ENCODE peak calls at places on chromosomes 12 and 14, in nine cellular contexts. One of them, this sample, is unnamed.

GRCh38 chr12:118645219-118645618 is 268.9 kb downstream of the SUDS3 start:
- DNase-seq in pancreas: no peak
- DNase-seq in Peyer's patch: no peak
- DNase-seq in HFFc6: no peak
- DNase-seq in AG04449: no peak
- DNase-seq in OCI-LY7: peak
- DNase-seq in left ventricle myocardium inferior: peak
- DNase-seq in GM20000: no peak
- DNase-seq in astrocyte of the spinal cord: no peak
- DNase-seq in this sample: no peak

GRCh38 chr14:86912689-86913088 is 1080.3 kb downstream of the GALC start:
- DNase-seq in pancreas: no peak
- DNase-seq in Peyer's patch: no peak
- DNase-seq in HFFc6: no peak
- DNase-seq in AG04449: no peak
- DNase-seq in OCI-LY7: no peak
- DNase-seq in left ventricle myocardium inferior: no peak
- DNase-seq in GM20000: no peak
- DNase-seq in astrocyte of the spinal cord: no peak
- DNase-seq in this sample: no peak

GRCh38 chr14:71096947-71097346 is 189.7 kb downstream of the PCNX1 start:
- DNase-seq in pancreas: no peak
- DNase-seq in Peyer's patch: no peak
- DNase-seq in HFFc6: no peak
- DNase-seq in AG04449: no peak
- DNase-seq in OCI-LY7: no peak
- DNase-seq in left ventricle myocardium inferior: no peak
- DNase-seq in GM20000: no peak
- DNase-seq in astrocyte of the spinal cord: no peak
- DNase-seq in this sample: no peak

GRCh38 chr12:125983784-125984510 is 918.7 kb downstream of the AACS start:
- DNase-seq in pancreas: peak
- DNase-seq in Peyer's patch: no peak
- DNase-seq in HFFc6: no peak
- DNase-seq in AG04449: no peak
- DNase-seq in OCI-LY7: no peak
- DNase-seq in left ventricle myocardium inferior: no peak
- DNase-seq in GM20000: no peak
- DNase-seq in astrocyte of the spinal cord: peak
- DNase-seq in this sample: no peak

GRCh38 chr12:122063691-122064033 is 14.9 kb upstream of the MLXIP start:
- DNase-seq in pancreas: peak
- DNase-seq in Peyer's patch: no peak
- DNase-seq in HFFc6: no peak
- DNase-seq in AG04449: no peak
- DNase-seq in OCI-LY7: no peak
- DNase-seq in left ventricle myocardium inferior: no peak
- DNase-seq in GM20000: no peak
- DNase-seq in astrocyte of the spinal cord: no peak
- DNase-seq in this sample: no peak

GRCh38 chr14:73723799-73724621 is 9.8 kb upstream of the PNMA1 start:
- DNase-seq in pancreas: no peak
- DNase-seq in Peyer's patch: peak
- DNase-seq in HFFc6: peak
- DNase-seq in AG04449: peak
- DNase-seq in OCI-LY7: no peak
- DNase-seq in left ventricle myocardium inferior: peak
- DNase-seq in GM20000: no peak
- DNase-seq in astrocyte of the spinal cord: peak
- DNase-seq in this sample: peak

GRCh38 chr14:55005071-55005470 is 21.8 kb downstream of the WDHD1 start:
- DNase-seq in pancreas: no peak
- DNase-seq in Peyer's patch: no peak
- DNase-seq in HFFc6: peak
- DNase-seq in AG04449: peak
- DNase-seq in OCI-LY7: no peak
- DNase-seq in left ventricle myocardium inferior: no peak
- DNase-seq in GM20000: no peak
- DNase-seq in astrocyte of the spinal cord: no peak
- DNase-seq in this sample: no peak

GRCh38 chr12:96810057-96810456 is 97.0 kb upstream of the NEDD1 start:
- DNase-seq in pancreas: no peak
- DNase-seq in Peyer's patch: no peak
- DNase-seq in HFFc6: no peak
- DNase-seq in AG04449: no peak
- DNase-seq in OCI-LY7: no peak
- DNase-seq in left ventricle myocardium inferior: no peak
- DNase-seq in GM20000: no peak
- DNase-seq in astrocyte of the spinal cord: peak
- DNase-seq in this sample: no peak

GRCh38 chr14:32934891-32935633 is 3.6 kb upstream of the NPAS3 start:
- DNase-seq in pancreas: no peak
- DNase-seq in Peyer's patch: no peak
- DNase-seq in HFFc6: no peak
- DNase-seq in AG04449: no peak
- DNase-seq in OCI-LY7: no peak
- DNase-seq in left ventricle myocardium inferior: no peak
- DNase-seq in GM20000: peak
- DNase-seq in astrocyte of the spinal cord: no peak
- DNase-seq in this sample: peak

GRCh38 chr14:68630081-68630571 is 162.7 kb downstream of the ZFP36L1 start:
- DNase-seq in pancreas: no peak
- DNase-seq in Peyer's patch: no peak
- DNase-seq in HFFc6: no peak
- DNase-seq in AG04449: no peak
- DNase-seq in OCI-LY7: no peak
- DNase-seq in left ventricle myocardium inferior: no peak
- DNase-seq in GM20000: no peak
- DNase-seq in astrocyte of the spinal cord: no peak
- DNase-seq in this sample: no peak

GRCh38 chr14:31969371-31969770 is 107.7 kb upstream of the ARHGAP5 start:
- DNase-seq in pancreas: no peak
- DNase-seq in Peyer's patch: no peak
- DNase-seq in HFFc6: no peak
- DNase-seq in AG04449: no peak
- DNase-seq in OCI-LY7: no peak
- DNase-seq in left ventricle myocardium inferior: no peak
- DNase-seq in GM20000: no peak
- DNase-seq in astrocyte of the spinal cord: no peak
- DNase-seq in this sample: no peak

GRCh38 chr12:26809611-26810298 is 23.2 kb downstream of the ITPR2 start:
- DNase-seq in pancreas: no peak
- DNase-seq in Peyer's patch: no peak
- DNase-seq in HFFc6: no peak
- DNase-seq in AG04449: no peak
- DNase-seq in OCI-LY7: no peak
- DNase-seq in left ventricle myocardium inferior: no peak
- DNase-seq in GM20000: no peak
- DNase-seq in astrocyte of the spinal cord: no peak
- DNase-seq in this sample: no peak

GRCh38 chr14:63663428-63664142 is 21.9 kb upstream of the WDR89 start:
- DNase-seq in pancreas: peak
- DNase-seq in Peyer's patch: no peak
- DNase-seq in HFFc6: no peak
- DNase-seq in AG04449: no peak
- DNase-seq in OCI-LY7: peak
- DNase-seq in left ventricle myocardium inferior: no peak
- DNase-seq in GM20000: no peak
- DNase-seq in astrocyte of the spinal cord: no peak
- DNase-seq in this sample: peak

GRCh38 chr14:29442720-29443119 is 484.9 kb downstream of the PRKD1 start:
- DNase-seq in pancreas: no peak
- DNase-seq in Peyer's patch: no peak
- DNase-seq in HFFc6: peak
- DNase-seq in AG04449: no peak
- DNase-seq in OCI-LY7: no peak
- DNase-seq in left ventricle myocardium inferior: no peak
- DNase-seq in GM20000: no peak
- DNase-seq in astrocyte of the spinal cord: peak
- DNase-seq in this sample: peak

GRCh38 chr14:20989787-20990600 is at the start of gene METTL17:
- DNase-seq in pancreas: peak
- DNase-seq in Peyer's patch: peak
- DNase-seq in HFFc6: peak
- DNase-seq in AG04449: peak
- DNase-seq in OCI-LY7: peak
- DNase-seq in left ventricle myocardium inferior: peak
- DNase-seq in GM20000: peak
- DNase-seq in astrocyte of the spinal cord: peak
- DNase-seq in this sample: peak
- TF ChIP-seq CTCF in pancreas: no peak
- TF ChIP-seq CTCF in Peyer's patch: peak
- TF ChIP-seq CTCF in HFFc6: peak
- TF ChIP-seq CTCF in AG04449: peak
- TF ChIP-seq CTCF in OCI-LY7: peak
- TF ChIP-seq CTCF in left ventricle myocardium inferior: peak
- TF ChIP-seq CTCF in GM20000: no peak
- TF ChIP-seq CTCF in astrocyte of the spinal cord: peak
- TF ChIP-seq CTCF in this sample: peak

DNA sequence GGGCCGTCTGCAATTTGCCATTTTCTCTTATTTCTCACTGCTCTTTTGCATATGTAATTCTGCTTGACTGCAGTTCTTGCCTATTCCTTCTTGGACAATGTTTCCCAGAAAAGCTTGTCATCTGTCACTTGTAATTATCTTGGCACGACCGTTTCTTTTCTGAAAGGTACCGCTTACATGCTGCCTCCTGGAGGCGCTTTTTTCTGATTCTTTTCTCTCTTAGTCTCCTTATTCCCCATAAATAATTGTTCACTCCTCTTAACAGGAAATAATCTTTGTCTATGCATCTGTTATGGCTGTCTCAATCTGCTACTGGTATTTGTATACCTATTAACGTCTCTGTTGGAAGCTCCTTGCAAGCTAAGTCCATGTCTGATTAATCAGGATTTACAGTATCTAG is 1.3 kb upstream of the ALDH1L2 start:
- DNase-seq in pancreas: no peak
- DNase-seq in Peyer's patch: no peak
- DNase-seq in HFFc6: no peak
- DNase-seq in AG04449: no peak
- DNase-seq in OCI-LY7: no peak
- DNase-seq in left ventricle myocardium inferior: no peak
- DNase-seq in GM20000: no peak
- DNase-seq in astrocyte of the spinal cord: no peak
- DNase-seq in this sample: no peak
- TF ChIP-seq CTCF in pancreas: no peak
- TF ChIP-seq CTCF in Peyer's patch: no peak
- TF ChIP-seq CTCF in HFFc6: peak
- TF ChIP-seq CTCF in AG04449: no peak
- TF ChIP-seq CTCF in OCI-LY7: peak
- TF ChIP-seq CTCF in left ventricle myocardium inferior: no peak
- TF ChIP-seq CTCF in GM20000: no peak
- TF ChIP-seq CTCF in astrocyte of the spinal cord: no peak
- TF ChIP-seq CTCF in this sample: peak

GRCh38 chr12:120640840-120641833 is 711 bp downstream of the CABP1 start:
- DNase-seq in pancreas: peak
- DNase-seq in Peyer's patch: peak
- DNase-seq in HFFc6: peak
- DNase-seq in AG04449: no peak
- DNase-seq in OCI-LY7: peak
- DNase-seq in left ventricle myocardium inferior: peak
- DNase-seq in GM20000: peak
- DNase-seq in astrocyte of the spinal cord: peak
- DNase-seq in this sample: peak
- TF ChIP-seq CTCF in pancreas: no peak
- TF ChIP-seq CTCF in Peyer's patch: no peak
- TF ChIP-seq CTCF in HFFc6: no peak
- TF ChIP-seq CTCF in AG04449: no peak
- TF ChIP-seq CTCF in OCI-LY7: peak
- TF ChIP-seq CTCF in left ventricle myocardium inferior: no peak
- TF ChIP-seq CTCF in GM20000: no peak
- TF ChIP-seq CTCF in astrocyte of the spinal cord: no peak
- TF ChIP-seq CTCF in this sample: no peak

GRCh38 chr14:88535813-88536212 is 19.0 kb downstream of the PTPN21 start:
- DNase-seq in pancreas: no peak
- DNase-seq in Peyer's patch: no peak
- DNase-seq in HFFc6: no peak
- DNase-seq in AG04449: no peak
- DNase-seq in OCI-LY7: no peak
- DNase-seq in left ventricle myocardium inferior: no peak
- DNase-seq in GM20000: no peak
- DNase-seq in astrocyte of the spinal cord: no peak
- DNase-seq in this sample: no peak

GRCh38 chr14:88533203-88533602 is 21.6 kb downstream of the PTPN21 start:
- DNase-seq in pancreas: no peak
- DNase-seq in Peyer's patch: no peak
- DNase-seq in HFFc6: no peak
- DNase-seq in AG04449: no peak
- DNase-seq in OCI-LY7: no peak
- DNase-seq in left ventricle myocardium inferior: no peak
- DNase-seq in GM20000: no peak
- DNase-seq in astrocyte of the spinal cord: no peak
- DNase-seq in this sample: no peak

DNA sequence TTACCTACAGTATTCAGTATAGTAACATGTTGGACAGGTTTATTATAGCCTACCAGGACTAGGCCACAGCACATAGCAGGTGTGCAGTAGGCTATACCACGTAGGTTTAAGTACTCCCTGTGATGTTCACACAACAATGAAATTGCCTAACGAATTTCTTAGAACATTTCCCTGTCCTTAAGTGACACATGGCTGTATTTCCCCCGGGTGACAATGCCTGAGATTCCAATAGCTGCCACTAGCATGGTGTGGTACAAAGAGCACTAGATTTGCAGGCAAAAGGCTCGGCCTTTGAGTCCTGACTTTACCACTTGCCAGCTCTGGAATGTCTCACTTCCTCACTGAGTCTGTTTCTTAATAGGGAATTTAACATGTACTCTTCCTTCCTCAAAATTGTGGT is 19.7 kb downstream of the PTPN21 start:
- DNase-seq in pancreas: no peak
- DNase-seq in Peyer's patch: peak
- DNase-seq in HFFc6: no peak
- DNase-seq in AG04449: no peak
- DNase-seq in OCI-LY7: no peak
- DNase-seq in left ventricle myocardium inferior: no peak
- DNase-seq in GM20000: no peak
- DNase-seq in astrocyte of the spinal cord: no peak
- DNase-seq in this sample: no peak
- TF ChIP-seq CTCF in pancreas: peak
- TF ChIP-seq CTCF in Peyer's patch: peak
- TF ChIP-seq CTCF in HFFc6: peak
- TF ChIP-seq CTCF in AG04449: no peak
- TF ChIP-seq CTCF in OCI-LY7: no peak
- TF ChIP-seq CTCF in left ventricle myocardium inferior: peak
- TF ChIP-seq CTCF in GM20000: no peak
- TF ChIP-seq CTCF in astrocyte of the spinal cord: no peak
- TF ChIP-seq CTCF in this sample: no peak

GRCh38 chr14:100271247-100271939 is 32.4 kb downstream of the YY1 start:
- DNase-seq in pancreas: peak
- DNase-seq in Peyer's patch: peak
- DNase-seq in HFFc6: no peak
- DNase-seq in AG04449: no peak
- DNase-seq in OCI-LY7: peak
- DNase-seq in left ventricle myocardium inferior: no peak
- DNase-seq in GM20000: no peak
- DNase-seq in astrocyte of the spinal cord: peak
- DNase-seq in this sample: peak
- TF ChIP-seq CTCF in pancreas: peak
- TF ChIP-seq CTCF in Peyer's patch: peak
- TF ChIP-seq CTCF in HFFc6: peak
- TF ChIP-seq CTCF in AG04449: no peak
- TF ChIP-seq CTCF in OCI-LY7: peak
- TF ChIP-seq CTCF in left ventricle myocardium inferior: peak
- TF ChIP-seq CTCF in GM20000: no peak
- TF ChIP-seq CTCF in astrocyte of the spinal cord: peak
- TF ChIP-seq CTCF in this sample: peak